ENCODE peak calls at places on chromosomes 5 and 9, in six cellular contexts. K is amniotic epithelial cell, I is nephron progenitor cell, A is HTR-8/SVneo, Y is RCC 7860, E is activated B cell treated with CpG ODN at 0.5 μM for 24 hours. O is an unnamed sample.
A peak's percentile ranks its signal among the peaks of the same experiment; 100 is the strongest.

GRCh38 chr9:94086468-94086867 is 2.2 kb downstream of the PTPDC1 start:
- DNase-seq in Y (no peak), E (no peak), I (no peak), A (no peak), K (peak; percentile 80), O (peak; percentile 64)

GRCh38 chr5:176682016-176682531 is 34.8 kb downstream of the TSPAN17 start:
- DNase-seq in I (no peak), E (no peak), K (no peak), Y (no peak), A (no peak), O (no peak)

GRCh38 chr9:85332487-85332886 is 409.3 kb downstream of the AGTPBP1 start:
- DNase-seq in I (no peak), E (no peak), K (no peak), Y (peak; percentile 14), A (no peak), O (no peak)

GRCh38 chr5:53017794-53018391 is 28.7 kb downstream of the ITGA2 start:
- DNase-seq in A (no peak), I (no peak), E (no peak), K (no peak), Y (no peak), O (no peak)

GRCh38 chr9:116318463-116319271 is 165.1 kb downstream of the PAPPA start:
- DNase-seq in A (no peak), K (peak; percentile 71), Y (no peak), E (no peak), I (peak; percentile 46), O (no peak)

GRCh38 chr5:170135796-170136490 is 30.2 kb downstream of the FOXI1 start:
- DNase-seq in I (no peak), A (no peak), Y (no peak), E (no peak), K (no peak), O (peak; percentile 6)

GRCh38 chr5:177487144-177487543 is 10.3 kb downstream of the PDLIM7 start:
- DNase-seq in A (no peak), I (no peak), E (no peak), Y (no peak), K (no peak), O (no peak)

GRCh38 chr9:106305428-106306133 is 557.4 kb upstream of the ZNF462 start:
- DNase-seq in E (no peak), K (no peak), I (no peak), Y (no peak), A (no peak), O (no peak)

GRCh38 chr9:110555971-110556370 is 23.6 kb downstream of the SVEP1 start:
- DNase-seq in K (peak; percentile 98), E (no peak), Y (no peak), I (no peak), A (peak; percentile 42), O (no peak)

GRCh38 chr9:130143974-130144373 is 28.2 kb upstream of the NCS1 start:
- DNase-seq in I (no peak), A (no peak), Y (peak; percentile 86), K (peak; percentile 8), E (no peak), O (no peak)

GRCh38 chr5:169831331-169831730 is 149.0 kb downstream of the INSYN2B start:
- DNase-seq in Y (no peak), A (peak; percentile 14), K (no peak), E (no peak), I (no peak), O (peak; percentile 76)

GRCh38 chr9:74858753-74859414 is 28.8 kb downstream of the TRPM6 start:
- DNase-seq in E (no peak), K (no peak), Y (no peak), A (no peak), I (no peak), O (no peak)

GRCh38 chr5:87074934-87075541 is 192.6 kb upstream of the RASA1 start:
- DNase-seq in Y (peak; percentile 13), I (no peak), E (no peak), K (no peak), A (no peak), O (no peak)